ENCODE peak calls at places on chromosomes 12 and 14, in ten cellular contexts. One of them, this sample, is unnamed.
A peak's percentile ranks its signal among the peaks of the same experiment; 100 is the strongest.

GRCh38 chr14:95156765-95157194 is 549 bp downstream of the DICER1 start:
- DNase-seq in tibial nerve: no peak
- DNase-seq in DND-41: peak; percentile 35
- DNase-seq in uterus: peak; percentile 24
- DNase-seq in IMR-90: peak; percentile 19
- DNase-seq in upper lobe of right lung: peak; percentile 83
- DNase-seq in cardiac muscle cell: peak; percentile 42
- DNase-seq in left ventricle myocardium inferior: peak; percentile 43
- DNase-seq in SK-N-SH: no peak
- DNase-seq in HCT116: no peak
- DNase-seq in this sample: peak; percentile 31

GRCh38 chr14:86990396-86990795 is 1002.6 kb downstream of the GALC start:
- DNase-seq in DND-41: no peak
- DNase-seq in IMR-90: no peak
- DNase-seq in tibial nerve: no peak
- DNase-seq in uterus: no peak
- DNase-seq in cardiac muscle cell: no peak
- DNase-seq in upper lobe of right lung: no peak
- DNase-seq in HCT116: no peak
- DNase-seq in SK-N-SH: no peak
- DNase-seq in left ventricle myocardium inferior: no peak
- DNase-seq in this sample: no peak

GRCh38 chr14:72549026-72549425 is 344.9 kb downstream of the DPF3 start:
- DNase-seq in IMR-90: peak; percentile 22
- DNase-seq in SK-N-SH: no peak
- DNase-seq in tibial nerve: no peak
- DNase-seq in cardiac muscle cell: no peak
- DNase-seq in HCT116: no peak
- DNase-seq in left ventricle myocardium inferior: no peak
- DNase-seq in DND-41: no peak
- DNase-seq in upper lobe of right lung: no peak
- DNase-seq in uterus: no peak
- DNase-seq in this sample: no peak

GRCh38 chr12:10607885-10608458 is 5.4 kb downstream of the MAGOHB start:
- DNase-seq in HCT116: no peak
- DNase-seq in upper lobe of right lung: no peak
- DNase-seq in IMR-90: peak; percentile 15
- DNase-seq in DND-41: peak; percentile 18
- DNase-seq in left ventricle myocardium inferior: no peak
- DNase-seq in SK-N-SH: peak; percentile 14
- DNase-seq in tibial nerve: no peak
- DNase-seq in uterus: no peak
- DNase-seq in cardiac muscle cell: peak; percentile 28
- DNase-seq in this sample: peak; percentile 13

GRCh38 chr12:69570545-69571399 is 14.5 kb upstream of the CCT2 start:
- DNase-seq in uterus: peak; percentile 63
- DNase-seq in upper lobe of right lung: no peak
- DNase-seq in IMR-90: peak; percentile 69
- DNase-seq in SK-N-SH: peak; percentile 49
- DNase-seq in DND-41: peak; percentile 63
- DNase-seq in cardiac muscle cell: peak; percentile 80
- DNase-seq in HCT116: peak; percentile 66
- DNase-seq in left ventricle myocardium inferior: no peak
- DNase-seq in tibial nerve: peak; percentile 23
- DNase-seq in this sample: peak; percentile 52

GRCh38 chr12:132866251-132866828 is 21.1 kb downstream of the CHFR start:
- DNase-seq in cardiac muscle cell: peak; percentile 48
- DNase-seq in HCT116: no peak
- DNase-seq in DND-41: no peak
- DNase-seq in tibial nerve: no peak
- DNase-seq in IMR-90: peak; percentile 73
- DNase-seq in upper lobe of right lung: no peak
- DNase-seq in left ventricle myocardium inferior: no peak
- DNase-seq in uterus: no peak
- DNase-seq in SK-N-SH: no peak
- DNase-seq in this sample: peak; percentile 15

GRCh38 chr12:55142896-55143870 is 17.0 kb downstream of the OR9K2 start:
- DNase-seq in cardiac muscle cell: peak; percentile 57
- DNase-seq in left ventricle myocardium inferior: no peak
- DNase-seq in SK-N-SH: peak; percentile 18
- DNase-seq in upper lobe of right lung: no peak
- DNase-seq in IMR-90: peak; percentile 38
- DNase-seq in tibial nerve: no peak
- DNase-seq in HCT116: peak; percentile 41
- DNase-seq in DND-41: peak; percentile 48
- DNase-seq in uterus: no peak
- DNase-seq in this sample: peak; percentile 16

GRCh38 chr14:54805080-54805479 is 97.5 kb downstream of the GCH1 start:
- DNase-seq in DND-41: no peak
- DNase-seq in cardiac muscle cell: peak; percentile 59
- DNase-seq in IMR-90: no peak
- DNase-seq in left ventricle myocardium inferior: no peak
- DNase-seq in uterus: no peak
- DNase-seq in HCT116: no peak
- DNase-seq in upper lobe of right lung: no peak
- DNase-seq in SK-N-SH: no peak
- DNase-seq in tibial nerve: no peak
- DNase-seq in this sample: no peak

GRCh38 chr14:26392498-26392897 is 205.3 kb downstream of the NOVA1 start:
- DNase-seq in cardiac muscle cell: no peak
- DNase-seq in left ventricle myocardium inferior: no peak
- DNase-seq in DND-41: no peak
- DNase-seq in uterus: no peak
- DNase-seq in HCT116: no peak
- DNase-seq in tibial nerve: no peak
- DNase-seq in IMR-90: no peak
- DNase-seq in upper lobe of right lung: no peak
- DNase-seq in SK-N-SH: no peak
- DNase-seq in this sample: no peak

GRCh38 chr14:26395726-26396125 is 202.1 kb downstream of the NOVA1 start:
- DNase-seq in DND-41: no peak
- DNase-seq in IMR-90: no peak
- DNase-seq in HCT116: no peak
- DNase-seq in uterus: no peak
- DNase-seq in upper lobe of right lung: no peak
- DNase-seq in tibial nerve: no peak
- DNase-seq in SK-N-SH: no peak
- DNase-seq in cardiac muscle cell: no peak
- DNase-seq in left ventricle myocardium inferior: no peak
- DNase-seq in this sample: no peak

GRCh38 chr14:26389646-26390508 is 208.0 kb downstream of the NOVA1 start:
- DNase-seq in uterus: peak; percentile 75
- DNase-seq in left ventricle myocardium inferior: no peak
- DNase-seq in DND-41: no peak
- DNase-seq in cardiac muscle cell: peak; percentile 77
- DNase-seq in IMR-90: peak; percentile 4
- DNase-seq in HCT116: no peak
- DNase-seq in upper lobe of right lung: no peak
- DNase-seq in SK-N-SH: no peak
- DNase-seq in tibial nerve: no peak
- DNase-seq in this sample: no peak

GRCh38 chr14:26398616-26399015 is 199.2 kb downstream of the NOVA1 start:
- DNase-seq in cardiac muscle cell: peak; percentile 23
- DNase-seq in uterus: no peak
- DNase-seq in upper lobe of right lung: no peak
- DNase-seq in DND-41: no peak
- DNase-seq in SK-N-SH: no peak
- DNase-seq in IMR-90: no peak
- DNase-seq in left ventricle myocardium inferior: no peak
- DNase-seq in tibial nerve: no peak
- DNase-seq in HCT116: no peak
- DNase-seq in this sample: no peak

DNA sequence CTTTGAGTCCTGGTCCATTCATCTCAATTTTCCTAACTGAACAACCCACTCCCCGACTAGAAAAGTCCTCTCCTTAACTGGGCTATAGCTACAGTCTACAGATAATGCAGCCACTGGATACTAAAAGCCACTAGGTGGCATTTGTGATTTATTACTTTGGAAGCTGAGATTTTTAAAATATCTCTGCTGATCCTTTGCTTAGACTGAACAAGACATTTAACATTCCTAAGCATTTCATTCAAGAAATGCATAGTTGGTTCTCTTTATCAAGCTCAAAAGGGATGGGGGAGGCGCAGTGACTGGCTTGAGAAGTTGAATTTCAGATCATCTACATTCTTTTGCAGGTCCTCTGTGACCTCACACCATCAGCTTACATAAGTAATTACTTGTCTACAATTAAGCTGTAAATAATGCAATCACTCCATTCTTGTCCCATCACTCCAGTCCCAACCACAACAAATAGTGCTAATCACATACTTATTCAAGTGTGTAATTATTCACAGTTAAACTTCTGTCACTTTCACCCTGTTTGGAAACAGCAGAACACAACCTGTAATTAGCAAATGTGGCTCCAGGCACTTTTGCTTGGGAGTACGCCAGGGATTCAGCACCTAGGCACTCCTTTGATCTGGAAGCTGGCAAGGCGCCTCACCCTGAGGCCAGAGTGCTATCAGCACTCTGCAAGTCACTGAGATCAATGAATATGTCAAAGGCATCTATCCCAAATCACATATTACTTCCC is 203.5 kb downstream of the NOVA1 start:
- DNase-seq in DND-41: no peak
- DNase-seq in IMR-90: peak; percentile 12
- DNase-seq in left ventricle myocardium inferior: no peak
- DNase-seq in SK-N-SH: peak; percentile 23
- DNase-seq in uterus: no peak
- DNase-seq in upper lobe of right lung: no peak
- DNase-seq in tibial nerve: no peak
- DNase-seq in cardiac muscle cell: peak; percentile 61
- DNase-seq in HCT116: no peak
- DNase-seq in this sample: no peak
- TF ChIP-seq CTCF in DND-41: no peak
- TF ChIP-seq CTCF in IMR-90: peak; percentile 46
- TF ChIP-seq CTCF in left ventricle myocardium inferior: peak; percentile 48
- TF ChIP-seq CTCF in SK-N-SH: peak; percentile 41
- TF ChIP-seq CTCF in uterus: no peak
- TF ChIP-seq CTCF in upper lobe of right lung: peak; percentile 25
- TF ChIP-seq CTCF in tibial nerve: peak; percentile 14
- TF ChIP-seq CTCF in cardiac muscle cell: peak; percentile 62
- TF ChIP-seq CTCF in HCT116: no peak
- TF ChIP-seq CTCF in this sample: no peak

GRCh38 chr12:34126239-34126641 is 103.9 kb downstream of the ALG10 start:
- DNase-seq in upper lobe of right lung: no peak
- DNase-seq in SK-N-SH: no peak
- DNase-seq in tibial nerve: no peak
- DNase-seq in DND-41: peak; percentile 7
- DNase-seq in cardiac muscle cell: no peak
- DNase-seq in uterus: no peak
- DNase-seq in HCT116: no peak
- DNase-seq in left ventricle myocardium inferior: no peak
- DNase-seq in IMR-90: no peak
- DNase-seq in this sample: no peak
- H3K27ac ChIP-seq in upper lobe of right lung: no peak overlapping the region
- H3K27ac ChIP-seq in SK-N-SH: no peak overlapping the region
- H3K27ac ChIP-seq in tibial nerve: no peak overlapping the region
- H3K27ac ChIP-seq in DND-41: peak overlapping the region; percentile 27
- H3K27ac ChIP-seq in cardiac muscle cell: no peak overlapping the region
- H3K27ac ChIP-seq in uterus: no peak overlapping the region
- H3K27ac ChIP-seq in HCT116: no peak overlapping the region
- H3K27ac ChIP-seq in left ventricle myocardium inferior: peak overlapping the region; percentile 66
- H3K27ac ChIP-seq in IMR-90: no peak overlapping the region
- H3K27ac ChIP-seq in this sample: no peak overlapping the region

GRCh38 chr14:36768638-36769337 is 107.1 kb downstream of the PAX9 start:
- DNase-seq in uterus: no peak
- DNase-seq in left ventricle myocardium inferior: no peak
- DNase-seq in IMR-90: no peak
- DNase-seq in HCT116: no peak
- DNase-seq in upper lobe of right lung: no peak
- DNase-seq in cardiac muscle cell: no peak
- DNase-seq in DND-41: peak; percentile 30
- DNase-seq in SK-N-SH: no peak
- DNase-seq in tibial nerve: no peak
- DNase-seq in this sample: no peak

GRCh38 chr14:36771256-36771655 is 109.6 kb downstream of the PAX9 start:
- DNase-seq in HCT116: no peak
- DNase-seq in SK-N-SH: no peak
- DNase-seq in cardiac muscle cell: no peak
- DNase-seq in IMR-90: no peak
- DNase-seq in uterus: no peak
- DNase-seq in tibial nerve: no peak
- DNase-seq in upper lobe of right lung: no peak
- DNase-seq in left ventricle myocardium inferior: no peak
- DNase-seq in DND-41: no peak
- DNase-seq in this sample: no peak

GRCh38 chr14:36773558-36773957 is 111.9 kb downstream of the PAX9 start:
- DNase-seq in tibial nerve: no peak
- DNase-seq in cardiac muscle cell: no peak
- DNase-seq in uterus: no peak
- DNase-seq in DND-41: no peak
- DNase-seq in HCT116: no peak
- DNase-seq in IMR-90: peak; percentile 6
- DNase-seq in upper lobe of right lung: no peak
- DNase-seq in SK-N-SH: no peak
- DNase-seq in left ventricle myocardium inferior: no peak
- DNase-seq in this sample: peak; percentile 26

GRCh38 chr14:36767603-36768281 is 106.1 kb downstream of the PAX9 start:
- DNase-seq in HCT116: no peak
- DNase-seq in DND-41: no peak
- DNase-seq in IMR-90: no peak
- DNase-seq in cardiac muscle cell: no peak
- DNase-seq in upper lobe of right lung: no peak
- DNase-seq in uterus: no peak
- DNase-seq in left ventricle myocardium inferior: no peak
- DNase-seq in SK-N-SH: no peak
- DNase-seq in tibial nerve: no peak
- DNase-seq in this sample: peak; percentile 77

DNA sequence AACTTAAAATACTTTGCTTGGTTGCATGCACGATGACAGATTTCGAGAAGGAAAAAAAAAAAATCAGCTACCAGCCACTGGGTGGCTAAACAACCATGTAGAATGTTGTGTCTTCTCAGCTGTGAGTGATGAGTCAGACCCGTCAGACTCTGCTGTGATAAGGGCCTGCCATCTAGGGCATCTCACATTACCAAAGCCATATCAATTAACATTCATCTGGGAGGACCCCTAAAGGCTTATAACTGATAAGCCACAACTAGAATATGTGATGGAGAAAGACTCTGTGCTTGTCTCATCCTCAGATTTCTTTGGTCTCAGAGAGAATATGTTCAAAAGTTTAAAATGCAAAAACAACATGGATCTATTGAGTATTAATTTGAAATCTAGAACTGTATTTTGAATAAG is 111.5 kb downstream of the PAX9 start:
- DNase-seq in HCT116: peak; percentile 33
- DNase-seq in cardiac muscle cell: no peak
- DNase-seq in SK-N-SH: no peak
- DNase-seq in IMR-90: peak; percentile 15
- DNase-seq in upper lobe of right lung: no peak
- DNase-seq in left ventricle myocardium inferior: no peak
- DNase-seq in DND-41: no peak
- DNase-seq in tibial nerve: no peak
- DNase-seq in uterus: no peak
- DNase-seq in this sample: peak; percentile 42
- TF ChIP-seq CTCF in HCT116: peak; percentile 59
- TF ChIP-seq CTCF in cardiac muscle cell: no peak
- TF ChIP-seq CTCF in SK-N-SH: no peak
- TF ChIP-seq CTCF in IMR-90: no peak
- TF ChIP-seq CTCF in upper lobe of right lung: no peak
- TF ChIP-seq CTCF in left ventricle myocardium inferior: no peak
- TF ChIP-seq CTCF in DND-41: no peak
- TF ChIP-seq CTCF in tibial nerve: no peak
- TF ChIP-seq CTCF in uterus: no peak
- TF ChIP-seq CTCF in this sample: no peak

GRCh38 chr14:31568671-31569070 is 7.5 kb downstream of the NUBPL start:
- DNase-seq in SK-N-SH: no peak
- DNase-seq in DND-41: no peak
- DNase-seq in cardiac muscle cell: peak; percentile 78
- DNase-seq in tibial nerve: no peak
- DNase-seq in upper lobe of right lung: no peak
- DNase-seq in HCT116: no peak
- DNase-seq in IMR-90: peak; percentile 61
- DNase-seq in uterus: no peak
- DNase-seq in left ventricle myocardium inferior: no peak
- DNase-seq in this sample: no peak
- H3K27ac ChIP-seq in SK-N-SH: no peak overlapping the region
- H3K27ac ChIP-seq in DND-41: no peak overlapping the region
- H3K27ac ChIP-seq in cardiac muscle cell: no peak overlapping the region
- H3K27ac ChIP-seq in tibial nerve: no peak overlapping the region
- H3K27ac ChIP-seq in upper lobe of right lung: no peak overlapping the region
- H3K27ac ChIP-seq in HCT116: no peak overlapping the region
- H3K27ac ChIP-seq in IMR-90: no peak overlapping the region
- H3K27ac ChIP-seq in uterus: no peak overlapping the region
- H3K27ac ChIP-seq in left ventricle myocardium inferior: peak overlapping the region; percentile 56
- H3K27ac ChIP-seq in this sample: no peak overlapping the region

This sample was measured in RWPE1.